ENCODE peak calls at places on chromosomes 5 and 9, in eight cellular contexts. M is MM.1S, B is neuronal stem cell, K is heart right ventricle, V is GM12865, H is PC-3, U is AG04450, Y is tibial nerve. N is an unnamed sample.

GRCh38 chr5:54738118-54738972 is 220.8 kb downstream of the SNX18 start:
- DNase-seq in Y (peak; percentile 38), K (peak; percentile 82), H (peak; percentile 57), B (no peak), U (no peak), M (no peak), V (no peak), N (no peak)

GRCh38 chr5:82513739-82514138 is 235.6 kb upstream of the RPS23 start:
- DNase-seq in Y (no peak), K (no peak), M (no peak), H (no peak), U (no peak), B (peak; percentile 12), V (no peak), N (no peak)

GRCh38 chr9:5631021-5631420 is 2.1 kb downstream of the RIC1 start:
- DNase-seq in V (no peak), B (no peak), M (no peak), H (no peak), Y (no peak), U (no peak), K (no peak), N (no peak)

GRCh38 chr5:171706736-171707440 is 78.7 kb upstream of the SMIM23 start:
- DNase-seq in K (no peak), V (no peak), Y (no peak), H (no peak), U (no peak), M (no peak), B (no peak), N (no peak)

GRCh38 chr9:133520121-133520835 is 4.5 kb downstream of the MYMK start:
- DNase-seq in K (no peak), M (no peak), B (no peak), V (no peak), H (no peak), Y (no peak), U (no peak), N (no peak)

GRCh38 chr9:7176574-7176973 is 418.8 kb downstream of the KDM4C start:
- DNase-seq in H (no peak), U (no peak), K (no peak), M (no peak), Y (no peak), B (no peak), V (no peak), N (no peak)

GRCh38 chr9:87793292-87793691 is 67.4 kb downstream of the CTSL start:
- DNase-seq in Y (peak; percentile 48), U (peak; percentile 65), H (peak; percentile 56), M (no peak), K (no peak), B (no peak), V (peak; percentile 16), N (no peak)

GRCh38 chr9:5608298-5609254 is 20.3 kb upstream of the RIC1 start:
- DNase-seq in U (no peak), K (no peak), H (no peak), Y (no peak), B (no peak), V (peak; percentile 62), M (peak; percentile 45), N (no peak)

GRCh38 chr5:131324311-131324710 is 60.5 kb downstream of the CDC42SE2 start:
- DNase-seq in V (no peak), B (peak; percentile 14), U (no peak), K (no peak), Y (peak; percentile 14), H (no peak), M (no peak), N (no peak)

GRCh38 chr5:64285188-64286130 is 119.8 kb downstream of the RNF180 start:
- DNase-seq in M (no peak), V (no peak), K (no peak), B (no peak), U (no peak), H (no peak), Y (no peak), N (no peak)

GRCh38 chr9:69671904-69672827 is at the start of gene APBA1:
- DNase-seq in K (peak; percentile 75), U (no peak), Y (peak; percentile 31), M (peak; percentile 24), B (peak; percentile 61), H (no peak), V (peak; percentile 19), N (no peak)

GRCh38 chr5:53023969-53024368 is 34.8 kb downstream of the ITGA2 start:
- DNase-seq in B (no peak), H (peak; percentile 70), M (peak; percentile 19), K (no peak), V (peak; percentile 43), U (no peak), Y (no peak), N (no peak)

GRCh38 chr5:2901511-2901910 is 150.0 kb upstream of the IRX2 start:
- DNase-seq in K (no peak), Y (no peak), B (no peak), M (no peak), H (no peak), V (no peak), U (no peak), N (no peak)

GRCh38 chr9:81680506-81680905 is 8.8 kb downstream of the TLE1 start:
- DNase-seq in U (no peak), M (no peak), H (no peak), V (no peak), K (no peak), Y (no peak), B (no peak), N (no peak)

GRCh38 chr5:87576867-87577266 is 164.1 kb upstream of the CCNH start:
- DNase-seq in B (no peak), Y (no peak), H (no peak), V (no peak), K (no peak), M (no peak), U (no peak), N (no peak)

GRCh38 chr9:12972608-12973589 is 198.1 kb downstream of the LURAP1L start:
- DNase-seq in V (no peak), M (peak; percentile 39), U (no peak), B (no peak), K (no peak), H (no peak), Y (no peak), N (peak; percentile 22)

GRCh38 chr5:16457853-16458252 is 7.7 kb downstream of the ZNF622 start:
- DNase-seq in K (no peak), M (no peak), B (no peak), H (no peak), U (no peak), Y (no peak), V (no peak), N (no peak)

GRCh38 chr9:107586493-107586892 is 96.9 kb upstream of the KLF4 start:
- DNase-seq in H (no peak), Y (no peak), V (no peak), M (no peak), B (no peak), U (no peak), K (no peak), N (no peak)

GRCh38 chr9:84403288-84403687 is 62.7 kb upstream of the SLC28A3 start:
- DNase-seq in U (no peak), B (no peak), M (no peak), H (no peak), V (no peak), K (no peak), Y (no peak), N (no peak)

DNA sequence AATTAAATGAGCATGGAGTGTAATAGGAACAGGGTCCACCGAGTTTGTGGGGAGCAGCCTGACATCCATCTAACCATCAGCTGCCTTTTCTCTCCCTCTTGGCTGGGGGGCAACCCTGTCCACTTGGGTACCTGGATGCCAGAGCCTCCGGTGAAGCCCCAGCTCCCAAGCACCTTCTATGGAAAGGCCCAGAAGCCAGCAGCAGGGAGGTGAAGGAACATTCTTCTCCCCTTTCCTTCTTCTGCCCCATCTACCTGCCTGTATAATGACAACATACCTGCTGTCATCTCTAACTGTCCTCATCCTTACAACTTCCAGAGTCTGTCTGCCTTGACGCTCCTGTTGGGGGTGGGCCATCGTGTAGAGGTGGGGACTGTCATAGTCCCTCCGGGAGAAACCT is 33.1 kb downstream of the THBS4 start:
- DNase-seq in H (no peak), M (no peak), Y (no peak), U (no peak), V (no peak), K (no peak), B (no peak), N (no peak)
- H3K4me3 ChIP-seq in H (no peak overlapping the region), M (no peak overlapping the region), Y (no peak overlapping the region), U (no peak overlapping the region), V (no peak overlapping the region), K (no peak overlapping the region), B (no peak overlapping the region), N (no peak overlapping the region)

GRCh38 chr5:107565791-107566536 is 104.8 kb downstream of the EFNA5 start:
- DNase-seq in H (no peak), U (no peak), Y (no peak), B (peak; percentile 31), K (no peak), M (no peak), V (no peak), N (no peak)
- H3K4me3 ChIP-seq in H (no peak overlapping the region), U (no peak overlapping the region), Y (no peak overlapping the region), B (no peak overlapping the region), K (no peak overlapping the region), M (no peak overlapping the region), V (no peak overlapping the region), N (no peak overlapping the region)

GRCh38 chr5:67474597-67475238 is 278.1 kb upstream of the CD180 start:
- DNase-seq in K (no peak), M (no peak), B (no peak), U (no peak), H (no peak), V (no peak), Y (no peak), N (no peak)

GRCh38 chr5:67476531-67476930 is 279.9 kb upstream of the CD180 start:
- DNase-seq in Y (no peak), M (no peak), B (no peak), K (no peak), V (no peak), U (no peak), H (no peak), N (no peak)

GRCh38 chr5:67478337-67478736 is 281.7 kb upstream of the CD180 start:
- DNase-seq in B (no peak), M (no peak), K (no peak), Y (no peak), U (no peak), V (no peak), H (no peak), N (no peak)

GRCh38 chr5:67475489-67475888 is 278.9 kb upstream of the CD180 start:
- DNase-seq in K (no peak), U (no peak), V (no peak), B (no peak), M (no peak), Y (no peak), H (no peak), N (no peak)

DNA sequence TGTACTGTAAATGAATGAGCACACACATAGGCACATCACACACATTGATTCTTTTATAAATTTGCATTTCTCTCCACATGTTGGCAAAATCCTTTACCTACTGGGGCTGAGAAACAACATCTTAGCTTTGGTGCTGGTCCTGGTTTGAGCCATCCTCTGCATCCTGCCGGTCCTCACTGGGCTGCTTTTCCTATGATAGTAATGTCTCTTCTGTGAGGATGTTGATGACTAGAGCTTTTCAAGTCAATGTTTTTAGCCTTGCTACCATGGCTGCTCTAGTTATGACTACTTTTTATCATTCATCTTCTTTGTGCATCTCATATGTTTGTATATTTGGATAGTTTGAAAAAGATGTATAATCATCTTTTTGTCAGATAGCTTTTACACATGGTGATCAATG is 280.4 kb upstream of the CD180 start:
- DNase-seq in U (no peak), K (no peak), B (no peak), M (no peak), V (no peak), H (no peak), Y (no peak), N (no peak)
- H3K4me3 ChIP-seq in U (no peak overlapping the region), K (no peak overlapping the region), B (no peak overlapping the region), M (no peak overlapping the region), V (no peak overlapping the region), H (no peak overlapping the region), Y (no peak overlapping the region), N (no peak overlapping the region)

GRCh38 chr5:95962785-95963184 is 1.1 kb upstream of the ELL2 start:
- DNase-seq in B (no peak), Y (no peak), H (no peak), M (no peak), K (no peak), U (no peak), V (no peak), N (no peak)
- H3K4me3 ChIP-seq in B (no peak overlapping the region), Y (no peak overlapping the region), H (no peak overlapping the region), M (no peak overlapping the region), K (no peak overlapping the region), U (no peak overlapping the region), V (peak overlapping the region; percentile 96), N (no peak overlapping the region)